ENCODE peak calls at places on chromosomes 5 and 9, in eight cellular contexts. One of them, this sample, is unnamed.

GRCh38 chr9:131464354-131465000 is 38.2 kb upstream of the POMT1 start:
- DNase-seq in tibial nerve: no peak
- DNase-seq in hepatocyte: no peak
- DNase-seq in activated CD8-positive, alpha-beta memory T cell treated with anti-CD3 and anti-CD28 coated beads for 48 hours: no peak
- DNase-seq in RWPE1: no peak
- DNase-seq in HCEC 1CT: no peak
- DNase-seq in NCI-H460: no peak
- DNase-seq in naive thymus-derived CD8-positive, alpha-beta T cell: no peak
- DNase-seq in this sample: no peak

GRCh38 chr9:18997151-18997550 is 35.9 kb downstream of the SAXO1 start:
- DNase-seq in naive thymus-derived CD8-positive, alpha-beta T cell: no peak
- DNase-seq in activated CD8-positive, alpha-beta memory T cell treated with anti-CD3 and anti-CD28 coated beads for 48 hours: no peak
- DNase-seq in hepatocyte: no peak
- DNase-seq in NCI-H460: no peak
- DNase-seq in tibial nerve: no peak
- DNase-seq in RWPE1: no peak
- DNase-seq in HCEC 1CT: no peak
- DNase-seq in this sample: no peak

GRCh38 chr9:126399251-126399650 is 72.6 kb downstream of the MVB12B start:
- DNase-seq in activated CD8-positive, alpha-beta memory T cell treated with anti-CD3 and anti-CD28 coated beads for 48 hours: no peak
- DNase-seq in hepatocyte: no peak
- DNase-seq in RWPE1: no peak
- DNase-seq in tibial nerve: no peak
- DNase-seq in HCEC 1CT: no peak
- DNase-seq in naive thymus-derived CD8-positive, alpha-beta T cell: no peak
- DNase-seq in NCI-H460: no peak
- DNase-seq in this sample: no peak

GRCh38 chr5:61965074-61965473 is 340.9 kb upstream of the KIF2A start:
- DNase-seq in RWPE1: no peak
- DNase-seq in hepatocyte: peak
- DNase-seq in HCEC 1CT: no peak
- DNase-seq in tibial nerve: no peak
- DNase-seq in naive thymus-derived CD8-positive, alpha-beta T cell: no peak
- DNase-seq in NCI-H460: no peak
- DNase-seq in activated CD8-positive, alpha-beta memory T cell treated with anti-CD3 and anti-CD28 coated beads for 48 hours: no peak
- DNase-seq in this sample: no peak

GRCh38 chr9:107020040-107020530 is 157.1 kb downstream of the ZNF462 start:
- DNase-seq in tibial nerve: no peak
- DNase-seq in naive thymus-derived CD8-positive, alpha-beta T cell: no peak
- DNase-seq in hepatocyte: peak
- DNase-seq in NCI-H460: no peak
- DNase-seq in activated CD8-positive, alpha-beta memory T cell treated with anti-CD3 and anti-CD28 coated beads for 48 hours: no peak
- DNase-seq in HCEC 1CT: peak
- DNase-seq in RWPE1: peak
- DNase-seq in this sample: no peak

GRCh38 chr5:181224390-181225234 is 1.5 kb downstream of the TRIM41 start:
- DNase-seq in tibial nerve: no peak
- DNase-seq in HCEC 1CT: no peak
- DNase-seq in naive thymus-derived CD8-positive, alpha-beta T cell: peak
- DNase-seq in activated CD8-positive, alpha-beta memory T cell treated with anti-CD3 and anti-CD28 coated beads for 48 hours: no peak
- DNase-seq in hepatocyte: no peak
- DNase-seq in RWPE1: no peak
- DNase-seq in NCI-H460: no peak
- DNase-seq in this sample: no peak

GRCh38 chr5:19739691-19740090 is 248.3 kb downstream of the CDH18 start:
- DNase-seq in activated CD8-positive, alpha-beta memory T cell treated with anti-CD3 and anti-CD28 coated beads for 48 hours: no peak
- DNase-seq in naive thymus-derived CD8-positive, alpha-beta T cell: no peak
- DNase-seq in NCI-H460: no peak
- DNase-seq in hepatocyte: no peak
- DNase-seq in RWPE1: no peak
- DNase-seq in HCEC 1CT: no peak
- DNase-seq in tibial nerve: no peak
- DNase-seq in this sample: no peak

GRCh38 chr9:93965830-93966577 is 10.8 kb upstream of the BARX1 start:
- DNase-seq in RWPE1: no peak
- DNase-seq in activated CD8-positive, alpha-beta memory T cell treated with anti-CD3 and anti-CD28 coated beads for 48 hours: no peak
- DNase-seq in hepatocyte: no peak
- DNase-seq in naive thymus-derived CD8-positive, alpha-beta T cell: no peak
- DNase-seq in NCI-H460: no peak
- DNase-seq in HCEC 1CT: no peak
- DNase-seq in tibial nerve: no peak
- DNase-seq in this sample: no peak

GRCh38 chr9:86534572-86535258 is 180.5 kb upstream of the TUT7 start:
- DNase-seq in HCEC 1CT: peak
- DNase-seq in tibial nerve: no peak
- DNase-seq in activated CD8-positive, alpha-beta memory T cell treated with anti-CD3 and anti-CD28 coated beads for 48 hours: no peak
- DNase-seq in naive thymus-derived CD8-positive, alpha-beta T cell: no peak
- DNase-seq in NCI-H460: no peak
- DNase-seq in RWPE1: no peak
- DNase-seq in hepatocyte: no peak
- DNase-seq in this sample: no peak

GRCh38 chr9:8856686-8857329 is 1057.2 kb upstream of the DMAC1 start:
- DNase-seq in RWPE1: no peak
- DNase-seq in tibial nerve: no peak
- DNase-seq in naive thymus-derived CD8-positive, alpha-beta T cell: no peak
- DNase-seq in NCI-H460: no peak
- DNase-seq in activated CD8-positive, alpha-beta memory T cell treated with anti-CD3 and anti-CD28 coated beads for 48 hours: no peak
- DNase-seq in HCEC 1CT: no peak
- DNase-seq in hepatocyte: peak
- DNase-seq in this sample: no peak

GRCh38 chr9:120387257-120387999 is 192.5 kb downstream of the CDK5RAP2 start:
- DNase-seq in naive thymus-derived CD8-positive, alpha-beta T cell: no peak
- DNase-seq in RWPE1: no peak
- DNase-seq in hepatocyte: no peak
- DNase-seq in HCEC 1CT: no peak
- DNase-seq in tibial nerve: no peak
- DNase-seq in NCI-H460: peak
- DNase-seq in activated CD8-positive, alpha-beta memory T cell treated with anti-CD3 and anti-CD28 coated beads for 48 hours: no peak
- DNase-seq in this sample: no peak

GRCh38 chr5:22764736-22765135 is 88.4 kb downstream of the CDH12 start:
- DNase-seq in naive thymus-derived CD8-positive, alpha-beta T cell: no peak
- DNase-seq in NCI-H460: no peak
- DNase-seq in HCEC 1CT: no peak
- DNase-seq in tibial nerve: no peak
- DNase-seq in hepatocyte: no peak
- DNase-seq in activated CD8-positive, alpha-beta memory T cell treated with anti-CD3 and anti-CD28 coated beads for 48 hours: no peak
- DNase-seq in RWPE1: no peak
- DNase-seq in this sample: no peak

GRCh38 chr5:886051-886450 is 6.5 kb downstream of the BRD9 start:
- DNase-seq in hepatocyte: no peak
- DNase-seq in tibial nerve: no peak
- DNase-seq in RWPE1: no peak
- DNase-seq in NCI-H460: no peak
- DNase-seq in HCEC 1CT: no peak
- DNase-seq in naive thymus-derived CD8-positive, alpha-beta T cell: no peak
- DNase-seq in activated CD8-positive, alpha-beta memory T cell treated with anti-CD3 and anti-CD28 coated beads for 48 hours: no peak
- DNase-seq in this sample: no peak

GRCh38 chr5:2009986-2010914 is 127.5 kb upstream of the IRX4 start:
- DNase-seq in HCEC 1CT: no peak
- DNase-seq in tibial nerve: no peak
- DNase-seq in naive thymus-derived CD8-positive, alpha-beta T cell: no peak
- DNase-seq in RWPE1: no peak
- DNase-seq in hepatocyte: no peak
- DNase-seq in NCI-H460: no peak
- DNase-seq in activated CD8-positive, alpha-beta memory T cell treated with anti-CD3 and anti-CD28 coated beads for 48 hours: no peak
- DNase-seq in this sample: no peak

GRCh38 chr9:105415344-105415980 is 32.4 kb upstream of the FSD1L start:
- DNase-seq in activated CD8-positive, alpha-beta memory T cell treated with anti-CD3 and anti-CD28 coated beads for 48 hours: peak
- DNase-seq in hepatocyte: peak
- DNase-seq in RWPE1: peak
- DNase-seq in HCEC 1CT: peak
- DNase-seq in naive thymus-derived CD8-positive, alpha-beta T cell: peak
- DNase-seq in tibial nerve: peak
- DNase-seq in NCI-H460: peak
- DNase-seq in this sample: no peak

GRCh38 chr9:126066131-126066530 is 260.5 kb upstream of the MVB12B start:
- DNase-seq in NCI-H460: no peak
- DNase-seq in HCEC 1CT: no peak
- DNase-seq in naive thymus-derived CD8-positive, alpha-beta T cell: no peak
- DNase-seq in activated CD8-positive, alpha-beta memory T cell treated with anti-CD3 and anti-CD28 coated beads for 48 hours: no peak
- DNase-seq in hepatocyte: no peak
- DNase-seq in RWPE1: no peak
- DNase-seq in tibial nerve: no peak
- DNase-seq in this sample: no peak

GRCh38 chr5:118791986-118792734 is 196.2 kb downstream of the DTWD2 start:
- DNase-seq in HCEC 1CT: peak
- DNase-seq in RWPE1: peak
- DNase-seq in naive thymus-derived CD8-positive, alpha-beta T cell: no peak
- DNase-seq in NCI-H460: peak
- DNase-seq in hepatocyte: peak
- DNase-seq in activated CD8-positive, alpha-beta memory T cell treated with anti-CD3 and anti-CD28 coated beads for 48 hours: no peak
- DNase-seq in tibial nerve: no peak
- DNase-seq in this sample: no peak

GRCh38 chr5:126521130-126521529 is 73.9 kb downstream of the ALDH7A1 start:
- DNase-seq in tibial nerve: no peak
- DNase-seq in activated CD8-positive, alpha-beta memory T cell treated with anti-CD3 and anti-CD28 coated beads for 48 hours: no peak
- DNase-seq in NCI-H460: no peak
- DNase-seq in hepatocyte: no peak
- DNase-seq in HCEC 1CT: no peak
- DNase-seq in naive thymus-derived CD8-positive, alpha-beta T cell: no peak
- DNase-seq in RWPE1: no peak
- DNase-seq in this sample: no peak

GRCh38 chr5:64612349-64612961 is 77.8 kb upstream of the SHISAL2B start:
- DNase-seq in hepatocyte: peak
- DNase-seq in NCI-H460: peak
- DNase-seq in tibial nerve: peak
- DNase-seq in RWPE1: peak
- DNase-seq in naive thymus-derived CD8-positive, alpha-beta T cell: no peak
- DNase-seq in HCEC 1CT: peak
- DNase-seq in activated CD8-positive, alpha-beta memory T cell treated with anti-CD3 and anti-CD28 coated beads for 48 hours: no peak
- DNase-seq in this sample: no peak

GRCh38 chr9:88280816-88281382 is 107.3 kb upstream of the SPIN1 start:
- DNase-seq in tibial nerve: no peak
- DNase-seq in HCEC 1CT: no peak
- DNase-seq in hepatocyte: no peak
- DNase-seq in NCI-H460: no peak
- DNase-seq in activated CD8-positive, alpha-beta memory T cell treated with anti-CD3 and anti-CD28 coated beads for 48 hours: no peak
- DNase-seq in naive thymus-derived CD8-positive, alpha-beta T cell: no peak
- DNase-seq in RWPE1: no peak
- DNase-seq in this sample: no peak

GRCh38 chr5:42545038-42545437 is 121.8 kb downstream of the GHR start:
- DNase-seq in HCEC 1CT: no peak
- DNase-seq in naive thymus-derived CD8-positive, alpha-beta T cell: no peak
- DNase-seq in hepatocyte: no peak
- DNase-seq in NCI-H460: no peak
- DNase-seq in tibial nerve: no peak
- DNase-seq in RWPE1: no peak
- DNase-seq in activated CD8-positive, alpha-beta memory T cell treated with anti-CD3 and anti-CD28 coated beads for 48 hours: no peak
- DNase-seq in this sample: no peak

GRCh38 chr9:22037954-22038690 is 29.0 kb upstream of the CDKN2B start:
- DNase-seq in activated CD8-positive, alpha-beta memory T cell treated with anti-CD3 and anti-CD28 coated beads for 48 hours: no peak
- DNase-seq in HCEC 1CT: peak
- DNase-seq in NCI-H460: no peak
- DNase-seq in RWPE1: peak
- DNase-seq in hepatocyte: no peak
- DNase-seq in tibial nerve: no peak
- DNase-seq in naive thymus-derived CD8-positive, alpha-beta T cell: no peak
- DNase-seq in this sample: no peak

GRCh38 chr9:123470121-123470851 is 114.3 kb downstream of the CRB2 start:
- DNase-seq in hepatocyte: peak
- DNase-seq in RWPE1: no peak
- DNase-seq in naive thymus-derived CD8-positive, alpha-beta T cell: no peak
- DNase-seq in NCI-H460: no peak
- DNase-seq in tibial nerve: no peak
- DNase-seq in activated CD8-positive, alpha-beta memory T cell treated with anti-CD3 and anti-CD28 coated beads for 48 hours: no peak
- DNase-seq in HCEC 1CT: no peak
- DNase-seq in this sample: no peak

GRCh38 chr5:180644825-180645608 is 4.4 kb downstream of the FLT4 start:
- DNase-seq in hepatocyte: peak
- DNase-seq in NCI-H460: no peak
- DNase-seq in naive thymus-derived CD8-positive, alpha-beta T cell: no peak
- DNase-seq in activated CD8-positive, alpha-beta memory T cell treated with anti-CD3 and anti-CD28 coated beads for 48 hours: no peak
- DNase-seq in HCEC 1CT: no peak
- DNase-seq in tibial nerve: no peak
- DNase-seq in RWPE1: no peak
- DNase-seq in this sample: no peak

GRCh38 chr5:67516959-67517358 is 320.4 kb upstream of the CD180 start:
- DNase-seq in HCEC 1CT: peak
- DNase-seq in NCI-H460: no peak
- DNase-seq in naive thymus-derived CD8-positive, alpha-beta T cell: no peak
- DNase-seq in RWPE1: peak
- DNase-seq in hepatocyte: no peak
- DNase-seq in activated CD8-positive, alpha-beta memory T cell treated with anti-CD3 and anti-CD28 coated beads for 48 hours: no peak
- DNase-seq in tibial nerve: no peak
- DNase-seq in this sample: no peak

GRCh38 chr5:111930407-111930806 is 173.4 kb upstream of the NREP start:
- DNase-seq in naive thymus-derived CD8-positive, alpha-beta T cell: no peak
- DNase-seq in RWPE1: no peak
- DNase-seq in hepatocyte: no peak
- DNase-seq in NCI-H460: no peak
- DNase-seq in tibial nerve: no peak
- DNase-seq in HCEC 1CT: peak
- DNase-seq in activated CD8-positive, alpha-beta memory T cell treated with anti-CD3 and anti-CD28 coated beads for 48 hours: no peak
- DNase-seq in this sample: no peak

GRCh38 chr5:157460921-157461792 is 1.1 kb downstream of the NIPAL4 start:
- DNase-seq in HCEC 1CT: no peak
- DNase-seq in NCI-H460: no peak
- DNase-seq in naive thymus-derived CD8-positive, alpha-beta T cell: no peak
- DNase-seq in hepatocyte: no peak
- DNase-seq in activated CD8-positive, alpha-beta memory T cell treated with anti-CD3 and anti-CD28 coated beads for 48 hours: no peak
- DNase-seq in RWPE1: no peak
- DNase-seq in tibial nerve: no peak
- DNase-seq in this sample: no peak

GRCh38 chr9:130498298-130498917 is 53.6 kb downstream of the ASS1 start:
- DNase-seq in NCI-H460: no peak
- DNase-seq in hepatocyte: peak
- DNase-seq in naive thymus-derived CD8-positive, alpha-beta T cell: no peak
- DNase-seq in activated CD8-positive, alpha-beta memory T cell treated with anti-CD3 and anti-CD28 coated beads for 48 hours: no peak
- DNase-seq in RWPE1: no peak
- DNase-seq in HCEC 1CT: no peak
- DNase-seq in tibial nerve: no peak
- DNase-seq in this sample: no peak

This sample was measured in cortex of kidney.